ENCODE peak calls at places on chromosomes 3 and 15, in five cellular contexts. L is EL, G is Peyer's patch, N is Ammon's horn, C is right lobe of liver. S is an unnamed sample.

GRCh38 chr3:61530355-61530754 is 31.0 kb upstream of the PTPRG start:
- DNase-seq in L (peak), G (no peak), N (peak), C (no peak), S (peak)

GRCh38 chr15:40150163-40150925 is 10.5 kb upstream of the BUB1B start:
- DNase-seq in G (no peak), N (peak), C (no peak), L (peak), S (peak)

GRCh38 chr3:81749285-81749684 is 12.2 kb downstream of the GBE1 start:
- DNase-seq in G (no peak), N (no peak), L (peak), C (no peak), S (peak)

GRCh38 chr3:72892081-72892763 is 4.4 kb downstream of the GXYLT2 start:
- DNase-seq in N (peak), C (no peak), L (peak), G (no peak), S (peak)

GRCh38 chr3:111845996-111846395 is 13.1 kb upstream of the PHLDB2 start:
- DNase-seq in L (peak), G (no peak), N (no peak), C (no peak), S (peak)

GRCh38 chr3:124780356-124780755 is 50.1 kb downstream of the UMPS start:
- DNase-seq in G (no peak), L (peak), N (no peak), C (no peak), S (no peak)

GRCh38 chr3:42209917-42210316 is 56.1 kb downstream of the CCK start:
- DNase-seq in G (no peak), N (no peak), L (no peak), C (no peak), S (no peak)

GRCh38 chr3:98980915-98981596 is 79.6 kb upstream of the DCBLD2 start:
- DNase-seq in N (no peak), C (no peak), G (no peak), L (peak), S (peak)

GRCh38 chr15:89361451-89362202 is 27.0 kb upstream of the POLG start:
- DNase-seq in C (peak), L (peak), G (no peak), N (peak), S (no peak)

GRCh38 chr3:182651461-182651860 is 141.8 kb upstream of the ATP11B start:
- DNase-seq in N (no peak), L (no peak), C (no peak), G (no peak), S (no peak)

GRCh38 chr3:14890470-14890869 is 56.9 kb upstream of the NR2C2 start:
- DNase-seq in G (no peak), C (no peak), L (no peak), N (no peak), S (no peak)

GRCh38 chr3:58082047-58082446 is 73.8 kb downstream of the FLNB start:
- DNase-seq in L (peak), C (no peak), N (peak), G (no peak), S (peak)

GRCh38 chr3:36206936-36207620 is 173.2 kb upstream of the STAC start:
- DNase-seq in L (no peak), G (no peak), C (no peak), N (no peak), S (no peak)

GRCh38 chr15:71015342-71015741 is 99.9 kb upstream of the THSD4 start:
- DNase-seq in N (no peak), L (no peak), G (no peak), C (no peak), S (no peak)

GRCh38 chr3:76933245-76933644 is 106.7 kb upstream of the ROBO2 start:
- DNase-seq in N (no peak), G (no peak), L (no peak), C (no peak), S (no peak)

S was measured in HCEC 1CT.